ENCODE peak calls at places on chromosomes 16 and 17, in six cellular contexts. X is colonic mucosa, U is GM23248, F is T47D, C is NCI-H2081 treated with DMSO at 0.1 percent for 48 hours, J is adrenal gland. T is an unnamed sample.
A peak's percentile ranks its signal among the peaks of the same experiment; 100 is the strongest.

GRCh38 chr16:68681038-68681437 is 35.9 kb downstream of the CDH3 start:
- DNase-seq in U (no peak), X (no peak), F (no peak), C (no peak), J (no peak), T (no peak)

GRCh38 chr17:70060415-70060814 is 14.6 kb upstream of the KCNJ16 start:
- DNase-seq in J (no peak), F (no peak), X (no peak), U (no peak), C (no peak), T (no peak)

GRCh38 chr16:17359778-17360177 is 111.0 kb downstream of the XYLT1 start:
- DNase-seq in X (no peak), J (no peak), F (no peak), C (no peak), U (peak; percentile 88), T (no peak)

GRCh38 chr16:60485877-60486489 is 1550.3 kb downstream of the CDH8 start:
- DNase-seq in U (no peak), C (no peak), J (no peak), X (no peak), F (no peak), T (no peak)

GRCh38 chr16:57627184-57627871 is 1.1 kb upstream of the ADGRG1 start:
- DNase-seq in X (no peak), F (peak; percentile 93), U (peak; percentile 94), J (no peak), C (no peak), T (no peak)

GRCh38 chr17:80984749-80985148 is 6.9 kb upstream of the CHMP6 start:
- DNase-seq in F (no peak), J (no peak), C (no peak), X (no peak), U (peak; percentile 97), T (no peak)

GRCh38 chr16:10870137-10870776 is 6.7 kb upstream of the CIITA start:
- DNase-seq in F (no peak), C (no peak), X (no peak), J (no peak), U (peak; percentile 13), T (no peak)

GRCh38 chr16:17424771-17425170 is 46.0 kb downstream of the XYLT1 start:
- DNase-seq in X (no peak), U (no peak), F (no peak), C (no peak), J (no peak), T (no peak)

GRCh38 chr17:71232801-71233559 is 887.8 kb upstream of the SOX9 start:
- DNase-seq in C (no peak), J (no peak), F (no peak), X (no peak), U (peak; percentile 2), T (no peak)

GRCh38 chr17:75769536-75769935 is 4.5 kb upstream of the GALK1 start:
- DNase-seq in J (no peak), X (peak; percentile 64), F (no peak), U (no peak), C (no peak), T (no peak)

GRCh38 chr17:1461193-1461944 is 5.3 kb upstream of the CRK start:
- DNase-seq in U (no peak), C (no peak), J (no peak), F (no peak), X (no peak), T (no peak)

GRCh38 chr16:8959921-8960787 is 3.6 kb downstream of the USP7 start:
- DNase-seq in F (no peak), X (peak; percentile 42), U (peak; percentile 42), C (no peak), J (no peak), T (no peak)

GRCh38 chr17:76124582-76125390 is 16.3 kb downstream of the FOXJ1 start:
- DNase-seq in X (no peak), J (no peak), U (peak; percentile 48), C (no peak), F (no peak), T (no peak)

GRCh38 chr17:17516315-17516930 is 20.2 kb upstream of the RASD1 start:
- DNase-seq in C (no peak), X (no peak), U (no peak), J (no peak), F (no peak), T (no peak)

GRCh38 chr16:24045641-24046040 is 209.9 kb downstream of the PRKCB start:
- DNase-seq in U (no peak), F (peak; percentile 16), X (no peak), J (no peak), C (no peak), T (no peak)

GRCh38 chr17:17798573-17799255 is 38.1 kb downstream of the SREBF1 start:
- DNase-seq in C (no peak), J (no peak), F (no peak), X (no peak), U (no peak), T (no peak)

GRCh38 chr17:55996826-55997225 is 156.4 kb upstream of the ANKFN1 start:
- DNase-seq in F (peak; percentile 10), U (peak; percentile 8), C (no peak), X (no peak), J (no peak), T (no peak)

GRCh38 chr17:46194393-46195216 is 1.4 kb upstream of the KANSL1 start:
- DNase-seq in F (peak; percentile 56), J (no peak), U (peak; percentile 81), X (peak; percentile 58), C (no peak), T (no peak)

GRCh38 chr17:42178817-42179216 is 2.1 kb downstream of the KCNH4 start:
- DNase-seq in C (no peak), X (no peak), F (no peak), U (no peak), J (no peak), T (no peak)

GRCh38 chr17:7001562-7001961 is 5.7 kb downstream of the ALOX12 start:
- DNase-seq in J (no peak), C (no peak), F (no peak), X (no peak), U (peak; percentile 32), T (no peak)

GRCh38 chr17:59121901-59122480 is 15.3 kb upstream of the TRIM37 start:
- DNase-seq in C (no peak), J (no peak), F (no peak), U (no peak), X (no peak), T (no peak)